ENCODE peak calls at places on chromosomes 1 and 21, in nine cellular contexts. W is heart left ventricle, A is T-helper 22 cell, D is mucosa of descending colon, O is T-helper 9 cell, U is caudate nucleus, M is psoas muscle, L is NCI-H1105 treated with DMSO at 0.1 percent for 48 hours, S is WTC11. F is an unnamed sample.

GRCh38 chr1:203326830-203327683 is 21.7 kb downstream of the BTG2 start:
- DNase-seq in W (peak; percentile 96), A (peak; percentile 92), D (peak; percentile 97), O (peak; percentile 93), U (peak; percentile 88), M (peak; percentile 96), L (peak; percentile 95), S (peak; percentile 91), F (peak; percentile 96)

GRCh38 chr1:225830823-225831222 is 20.9 kb downstream of the EPHX1 start:
- DNase-seq in W (no peak), A (no peak), D (no peak), O (no peak), U (no peak), M (no peak), L (no peak), S (no peak), F (no peak)

GRCh38 chr1:193115629-193116227 is 6.1 kb upstream of the CDC73 start:
- DNase-seq in W (no peak), A (no peak), D (no peak), O (no peak), U (no peak), M (no peak), L (no peak), S (no peak), F (no peak)

GRCh38 chr1:35810096-35810860 is 2.5 kb downstream of the AGO4 start:
- DNase-seq in W (no peak), A (no peak), D (no peak), O (no peak), U (peak; percentile 14), M (no peak), L (no peak), S (no peak), F (no peak)

GRCh38 chr1:224860488-224860887 is 69.0 kb upstream of the DNAH14 start:
- DNase-seq in W (no peak), A (no peak), D (no peak), O (no peak), U (no peak), M (no peak), L (no peak), S (no peak), F (no peak)

GRCh38 chr1:64192290-64192689 is 11.1 kb upstream of the UBE2U start:
- DNase-seq in W (no peak), A (no peak), D (no peak), O (no peak), U (no peak), M (no peak), L (no peak), S (no peak), F (no peak)

GRCh38 chr1:80250573-80251168 is 1244.1 kb upstream of the ADGRL4 start:
- DNase-seq in W (no peak), A (no peak), D (no peak), O (no peak), U (no peak), M (no peak), L (no peak), S (no peak), F (no peak)

GRCh38 chr1:54542120-54542961 is 5.7 kb upstream of the ACOT11 start:
- DNase-seq in W (peak; percentile 61), A (peak; percentile 19), D (peak; percentile 92), O (peak; percentile 35), U (no peak), M (peak; percentile 70), L (peak; percentile 90), S (peak; percentile 86), F (peak; percentile 73)

GRCh38 chr1:7026188-7026587 is 240.9 kb downstream of the CAMTA1 start:
- DNase-seq in W (no peak), A (no peak), D (no peak), O (no peak), U (no peak), M (no peak), L (no peak), S (no peak), F (no peak)

GRCh38 chr1:204491653-204492052 is 3.0 kb downstream of the PIK3C2B start:
- DNase-seq in W (no peak), A (no peak), D (no peak), O (no peak), U (no peak), M (no peak), L (no peak), S (no peak), F (no peak)

GRCh38 chr1:110133436-110133835 is 16.9 kb upstream of the SLC6A17 start:
- DNase-seq in W (no peak), A (no peak), D (no peak), O (no peak), U (no peak), M (no peak), L (no peak), S (no peak), F (no peak)

GRCh38 chr1:6937048-6937447 is 151.8 kb downstream of the CAMTA1 start:
- DNase-seq in W (no peak), A (no peak), D (no peak), O (no peak), U (no peak), M (no peak), L (no peak), S (no peak), F (no peak)

GRCh38 chr1:243471754-243472725 is 216.2 kb downstream of the SDCCAG8 start:
- DNase-seq in W (no peak), A (no peak), D (no peak), O (no peak), U (no peak), M (no peak), L (no peak), S (no peak), F (no peak)

GRCh38 chr1:205598841-205599666 is 32.8 kb downstream of the ELK4 start:
- DNase-seq in W (peak; percentile 83), A (no peak), D (no peak), O (no peak), U (peak; percentile 5), M (peak; percentile 64), L (no peak), S (no peak), F (peak; percentile 83)

GRCh38 chr21:31766895-31767294 is 35.0 kb upstream of the SCAF4 start:
- DNase-seq in W (no peak), A (no peak), D (no peak), O (no peak), U (no peak), M (no peak), L (no peak), S (no peak), F (no peak)

GRCh38 chr1:75310067-75310466 is 175.9 kb downstream of the LHX8 start:
- DNase-seq in W (no peak), A (no peak), D (no peak), O (no peak), U (no peak), M (no peak), L (no peak), S (no peak), F (no peak)

GRCh38 chr1:216422821-216423529 is at the start of gene USH2A:
- DNase-seq in W (no peak), A (no peak), D (no peak), O (no peak), U (no peak), M (no peak), L (peak; percentile 85), S (peak; percentile 28), F (no peak)

GRCh38 chr1:182662121-182662890 is 22.1 kb downstream of the RGS8 start:
- DNase-seq in W (no peak), A (no peak), D (no peak), O (no peak), U (peak; percentile 46), M (no peak), L (no peak), S (peak; percentile 31), F (no peak)

GRCh38 chr1:23573574-23574182 is 14.4 kb upstream of the ID3 start:
- DNase-seq in W (no peak), A (no peak), D (no peak), O (no peak), U (no peak), M (no peak), L (no peak), S (no peak), F (no peak)

GRCh38 chr1:154466879-154467767 is 34.9 kb upstream of the TDRD10 start:
- DNase-seq in W (no peak), A (no peak), D (no peak), O (no peak), U (no peak), M (no peak), L (no peak), S (no peak), F (no peak)

GRCh38 chr1:61353797-61354406 is 271.5 kb downstream of the NFIA start:
- DNase-seq in W (no peak), A (no peak), D (no peak), O (no peak), U (no peak), M (no peak), L (peak; percentile 40), S (no peak), F (no peak)

GRCh38 chr1:198776602-198777029 is 137.8 kb downstream of the PTPRC start:
- DNase-seq in W (peak; percentile 57), A (no peak), D (no peak), O (no peak), U (no peak), M (no peak), L (no peak), S (no peak), F (no peak)

GRCh38 chr21:15210235-15210678 is 145.5 kb upstream of the NRIP1 start:
- DNase-seq in W (no peak), A (no peak), D (no peak), O (no peak), U (no peak), M (peak; percentile 63), L (no peak), S (no peak), F (no peak)

GRCh38 chr1:24704411-24705259 is 40.6 kb upstream of the CLIC4 start:
- DNase-seq in W (no peak), A (no peak), D (no peak), O (no peak), U (peak; percentile 70), M (no peak), L (peak; percentile 53), S (peak; percentile 23), F (no peak)

GRCh38 chr1:44266400-44267344 is 53.4 kb downstream of the DMAP1 start:
- DNase-seq in W (no peak), A (no peak), D (no peak), O (no peak), U (no peak), M (no peak), L (no peak), S (no peak), F (no peak)